ENCODE peak calls at places on chromosomes 6 and 20, in eight cellular contexts. One of them, this sample, is unnamed.

GRCh38 chr6:147709396-147710272 is 201.1 kb downstream of the SAMD5 start:
- DNase-seq in left lung: no peak
- DNase-seq in fibroblast of the aortic adventitia: no peak
- DNase-seq in nephron progenitor cell: no peak
- DNase-seq in heart right ventricle: no peak
- DNase-seq in Peyer's patch: no peak
- DNase-seq in AG04450: no peak
- DNase-seq in CD4-positive, alpha-beta T cell: no peak
- DNase-seq in this sample: no peak

GRCh38 chr6:88919032-88919431 is 44.4 kb downstream of the RNGTT start:
- DNase-seq in left lung: no peak
- DNase-seq in fibroblast of the aortic adventitia: peak
- DNase-seq in nephron progenitor cell: no peak
- DNase-seq in heart right ventricle: no peak
- DNase-seq in Peyer's patch: no peak
- DNase-seq in AG04450: no peak
- DNase-seq in CD4-positive, alpha-beta T cell: no peak
- DNase-seq in this sample: no peak

GRCh38 chr6:26362093-26362835 is 2.7 kb upstream of the BTN3A2 start:
- DNase-seq in left lung: no peak
- DNase-seq in fibroblast of the aortic adventitia: no peak
- DNase-seq in nephron progenitor cell: no peak
- DNase-seq in heart right ventricle: no peak
- DNase-seq in Peyer's patch: no peak
- DNase-seq in AG04450: no peak
- DNase-seq in CD4-positive, alpha-beta T cell: no peak
- DNase-seq in this sample: no peak

GRCh38 chr6:31898200-31899011 is 908 bp upstream of the EHMT2 start:
- DNase-seq in left lung: no peak
- DNase-seq in fibroblast of the aortic adventitia: peak
- DNase-seq in nephron progenitor cell: peak
- DNase-seq in heart right ventricle: no peak
- DNase-seq in Peyer's patch: no peak
- DNase-seq in AG04450: no peak
- DNase-seq in CD4-positive, alpha-beta T cell: no peak
- DNase-seq in this sample: no peak

GRCh38 chr20:38146628-38147027 is 18.4 kb downstream of the TGM2 start:
- DNase-seq in left lung: no peak
- DNase-seq in fibroblast of the aortic adventitia: no peak
- DNase-seq in nephron progenitor cell: no peak
- DNase-seq in heart right ventricle: no peak
- DNase-seq in Peyer's patch: no peak
- DNase-seq in AG04450: no peak
- DNase-seq in CD4-positive, alpha-beta T cell: no peak
- DNase-seq in this sample: no peak

GRCh38 chr6:30092852-30093543 is 17.4 kb upstream of the RNF39 start:
- DNase-seq in left lung: no peak
- DNase-seq in fibroblast of the aortic adventitia: no peak
- DNase-seq in nephron progenitor cell: no peak
- DNase-seq in heart right ventricle: no peak
- DNase-seq in Peyer's patch: no peak
- DNase-seq in AG04450: no peak
- DNase-seq in CD4-positive, alpha-beta T cell: no peak
- DNase-seq in this sample: no peak

GRCh38 chr6:18263561-18264337 is 581 bp downstream of the DEK start:
- DNase-seq in left lung: peak
- DNase-seq in fibroblast of the aortic adventitia: no peak
- DNase-seq in nephron progenitor cell: peak
- DNase-seq in heart right ventricle: peak
- DNase-seq in Peyer's patch: peak
- DNase-seq in AG04450: no peak
- DNase-seq in CD4-positive, alpha-beta T cell: no peak
- DNase-seq in this sample: no peak

GRCh38 chr6:160134779-160135547 is 13.3 kb downstream of the SLC22A1 start:
- DNase-seq in left lung: no peak
- DNase-seq in fibroblast of the aortic adventitia: no peak
- DNase-seq in nephron progenitor cell: no peak
- DNase-seq in heart right ventricle: no peak
- DNase-seq in Peyer's patch: no peak
- DNase-seq in AG04450: no peak
- DNase-seq in CD4-positive, alpha-beta T cell: no peak
- DNase-seq in this sample: no peak

GRCh38 chr20:38291961-38292360 is 12.0 kb upstream of the BPI start:
- DNase-seq in left lung: no peak
- DNase-seq in fibroblast of the aortic adventitia: no peak
- DNase-seq in nephron progenitor cell: no peak
- DNase-seq in heart right ventricle: no peak
- DNase-seq in Peyer's patch: no peak
- DNase-seq in AG04450: no peak
- DNase-seq in CD4-positive, alpha-beta T cell: no peak
- DNase-seq in this sample: no peak

GRCh38 chr20:46809961-46810360 is 84.7 kb upstream of the EYA2 start:
- DNase-seq in left lung: no peak
- DNase-seq in fibroblast of the aortic adventitia: no peak
- DNase-seq in nephron progenitor cell: no peak
- DNase-seq in heart right ventricle: no peak
- DNase-seq in Peyer's patch: no peak
- DNase-seq in AG04450: no peak
- DNase-seq in CD4-positive, alpha-beta T cell: no peak
- DNase-seq in this sample: no peak

GRCh38 chr20:13221673-13222318 is 722 bp downstream of the ISM1 start:
- DNase-seq in left lung: peak
- DNase-seq in fibroblast of the aortic adventitia: peak
- DNase-seq in nephron progenitor cell: peak
- DNase-seq in heart right ventricle: peak
- DNase-seq in Peyer's patch: peak
- DNase-seq in AG04450: no peak
- DNase-seq in CD4-positive, alpha-beta T cell: peak
- DNase-seq in this sample: peak

GRCh38 chr6:46199387-46199786 is 28.6 kb upstream of the ENPP5 start:
- DNase-seq in left lung: no peak
- DNase-seq in fibroblast of the aortic adventitia: peak
- DNase-seq in nephron progenitor cell: no peak
- DNase-seq in heart right ventricle: no peak
- DNase-seq in Peyer's patch: no peak
- DNase-seq in AG04450: no peak
- DNase-seq in CD4-positive, alpha-beta T cell: no peak
- DNase-seq in this sample: no peak

GRCh38 chr6:9628819-9629218 is 786.1 kb downstream of the TFAP2A start:
- DNase-seq in left lung: no peak
- DNase-seq in fibroblast of the aortic adventitia: no peak
- DNase-seq in nephron progenitor cell: no peak
- DNase-seq in heart right ventricle: no peak
- DNase-seq in Peyer's patch: no peak
- DNase-seq in AG04450: no peak
- DNase-seq in CD4-positive, alpha-beta T cell: no peak
- DNase-seq in this sample: no peak

GRCh38 chr20:10376271-10377075 is 57.5 kb downstream of the MKKS start:
- DNase-seq in left lung: no peak
- DNase-seq in fibroblast of the aortic adventitia: peak
- DNase-seq in nephron progenitor cell: no peak
- DNase-seq in heart right ventricle: no peak
- DNase-seq in Peyer's patch: no peak
- DNase-seq in AG04450: no peak
- DNase-seq in CD4-positive, alpha-beta T cell: no peak
- DNase-seq in this sample: no peak

GRCh38 chr6:113184736-113185135 is 672.4 kb upstream of the MARCKS start:
- DNase-seq in left lung: no peak
- DNase-seq in fibroblast of the aortic adventitia: peak
- DNase-seq in nephron progenitor cell: no peak
- DNase-seq in heart right ventricle: peak
- DNase-seq in Peyer's patch: no peak
- DNase-seq in AG04450: no peak
- DNase-seq in CD4-positive, alpha-beta T cell: no peak
- DNase-seq in this sample: no peak

GRCh38 chr6:66930559-66931290 is 1223.7 kb upstream of the EYS start:
- DNase-seq in left lung: no peak
- DNase-seq in fibroblast of the aortic adventitia: peak
- DNase-seq in nephron progenitor cell: no peak
- DNase-seq in heart right ventricle: no peak
- DNase-seq in Peyer's patch: no peak
- DNase-seq in AG04450: peak
- DNase-seq in CD4-positive, alpha-beta T cell: no peak
- DNase-seq in this sample: no peak

GRCh38 chr6:149216459-149216858 is 101.1 kb upstream of the TAB2 start:
- DNase-seq in left lung: no peak
- DNase-seq in fibroblast of the aortic adventitia: no peak
- DNase-seq in nephron progenitor cell: no peak
- DNase-seq in heart right ventricle: no peak
- DNase-seq in Peyer's patch: no peak
- DNase-seq in AG04450: no peak
- DNase-seq in CD4-positive, alpha-beta T cell: no peak
- DNase-seq in this sample: no peak

GRCh38 chr20:44392088-44392775 is 36.7 kb downstream of the HNF4A start:
- DNase-seq in left lung: no peak
- DNase-seq in fibroblast of the aortic adventitia: no peak
- DNase-seq in nephron progenitor cell: no peak
- DNase-seq in heart right ventricle: no peak
- DNase-seq in Peyer's patch: no peak
- DNase-seq in AG04450: no peak
- DNase-seq in CD4-positive, alpha-beta T cell: no peak
- DNase-seq in this sample: no peak

GRCh38 chr6:11083956-11084355 is 9.7 kb upstream of the SMIM13 start:
- DNase-seq in left lung: no peak
- DNase-seq in fibroblast of the aortic adventitia: no peak
- DNase-seq in nephron progenitor cell: no peak
- DNase-seq in heart right ventricle: no peak
- DNase-seq in Peyer's patch: no peak
- DNase-seq in AG04450: no peak
- DNase-seq in CD4-positive, alpha-beta T cell: no peak
- DNase-seq in this sample: no peak

GRCh38 chr6:16674666-16675392 is 86.4 kb downstream of the ATXN1 start:
- DNase-seq in left lung: no peak
- DNase-seq in fibroblast of the aortic adventitia: peak
- DNase-seq in nephron progenitor cell: no peak
- DNase-seq in heart right ventricle: no peak
- DNase-seq in Peyer's patch: no peak
- DNase-seq in AG04450: no peak
- DNase-seq in CD4-positive, alpha-beta T cell: no peak
- DNase-seq in this sample: no peak

GRCh38 chr6:16334671-16335070 is 96.3 kb downstream of the GMPR start:
- DNase-seq in left lung: peak
- DNase-seq in fibroblast of the aortic adventitia: peak
- DNase-seq in nephron progenitor cell: no peak
- DNase-seq in heart right ventricle: no peak
- DNase-seq in Peyer's patch: no peak
- DNase-seq in AG04450: peak
- DNase-seq in CD4-positive, alpha-beta T cell: no peak
- DNase-seq in this sample: no peak

DNA sequence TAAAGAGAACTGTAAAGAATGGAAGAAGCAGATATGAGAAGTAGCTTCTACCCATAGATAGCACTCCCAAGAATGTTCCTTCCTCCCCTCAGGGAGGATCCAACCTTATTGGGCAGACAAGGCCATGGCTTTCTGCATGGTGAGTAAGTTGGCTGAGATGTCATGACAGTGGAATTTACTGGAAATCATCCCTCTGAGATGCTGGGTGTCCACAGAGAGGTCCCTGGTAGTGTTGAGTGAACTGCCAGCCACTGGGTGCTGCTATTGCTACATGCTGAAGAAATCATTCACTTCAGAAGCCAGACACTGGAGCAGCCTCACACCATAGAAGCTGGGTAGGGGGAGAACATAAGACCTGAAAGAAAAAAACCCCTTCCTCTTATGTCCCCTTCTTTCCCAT is 46.4 kb upstream of the FERMT1 start:
- DNase-seq in left lung: no peak
- DNase-seq in fibroblast of the aortic adventitia: peak
- DNase-seq in nephron progenitor cell: no peak
- DNase-seq in heart right ventricle: no peak
- DNase-seq in Peyer's patch: no peak
- DNase-seq in AG04450: no peak
- DNase-seq in CD4-positive, alpha-beta T cell: no peak
- DNase-seq in this sample: no peak
- TF ChIP-seq CTCF in left lung: no peak
- TF ChIP-seq CTCF in fibroblast of the aortic adventitia: no peak
- TF ChIP-seq CTCF in nephron progenitor cell: no peak
- TF ChIP-seq CTCF in heart right ventricle: no peak
- TF ChIP-seq CTCF in Peyer's patch: no peak
- TF ChIP-seq CTCF in AG04450: no peak
- TF ChIP-seq CTCF in CD4-positive, alpha-beta T cell: no peak
- TF ChIP-seq CTCF in this sample: no peak

GRCh38 chr6:42898891-42899361 is 16.9 kb upstream of the PTCRA start:
- DNase-seq in left lung: peak
- DNase-seq in fibroblast of the aortic adventitia: peak
- DNase-seq in nephron progenitor cell: peak
- DNase-seq in heart right ventricle: no peak
- DNase-seq in Peyer's patch: no peak
- DNase-seq in AG04450: no peak
- DNase-seq in CD4-positive, alpha-beta T cell: peak
- DNase-seq in this sample: no peak
- TF ChIP-seq CTCF in left lung: peak
- TF ChIP-seq CTCF in fibroblast of the aortic adventitia: peak
- TF ChIP-seq CTCF in nephron progenitor cell: peak
- TF ChIP-seq CTCF in heart right ventricle: peak
- TF ChIP-seq CTCF in Peyer's patch: peak
- TF ChIP-seq CTCF in AG04450: peak
- TF ChIP-seq CTCF in CD4-positive, alpha-beta T cell: peak
- TF ChIP-seq CTCF in this sample: peak

DNA sequence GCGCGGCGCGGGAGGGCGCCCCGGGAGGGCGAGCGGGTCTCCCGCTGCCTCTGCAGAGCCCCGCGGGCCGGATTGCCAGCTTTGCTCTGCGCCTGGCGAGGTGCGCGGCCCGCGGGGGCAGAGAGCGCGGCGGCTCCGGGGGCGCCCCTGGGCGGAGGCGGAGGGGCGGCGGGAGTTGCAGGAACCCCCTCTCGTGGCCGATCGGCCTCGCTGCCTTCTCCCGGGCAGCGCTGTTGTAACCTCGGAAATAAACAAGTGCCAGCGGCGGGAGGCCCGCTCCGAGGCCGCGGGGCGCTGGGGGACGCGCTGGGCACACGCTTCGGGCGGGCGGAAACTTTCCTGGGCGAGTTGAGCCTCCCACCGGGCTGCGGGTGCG is 1.2 kb downstream of the CDH4 start:
- DNase-seq in left lung: no peak
- DNase-seq in fibroblast of the aortic adventitia: no peak
- DNase-seq in nephron progenitor cell: peak
- DNase-seq in heart right ventricle: no peak
- DNase-seq in Peyer's patch: no peak
- DNase-seq in AG04450: no peak
- DNase-seq in CD4-positive, alpha-beta T cell: no peak
- DNase-seq in this sample: no peak
- TF ChIP-seq CTCF in left lung: no peak
- TF ChIP-seq CTCF in fibroblast of the aortic adventitia: peak
- TF ChIP-seq CTCF in nephron progenitor cell: no peak
- TF ChIP-seq CTCF in heart right ventricle: no peak
- TF ChIP-seq CTCF in Peyer's patch: no peak
- TF ChIP-seq CTCF in AG04450: peak
- TF ChIP-seq CTCF in CD4-positive, alpha-beta T cell: no peak
- TF ChIP-seq CTCF in this sample: peak

DNA sequence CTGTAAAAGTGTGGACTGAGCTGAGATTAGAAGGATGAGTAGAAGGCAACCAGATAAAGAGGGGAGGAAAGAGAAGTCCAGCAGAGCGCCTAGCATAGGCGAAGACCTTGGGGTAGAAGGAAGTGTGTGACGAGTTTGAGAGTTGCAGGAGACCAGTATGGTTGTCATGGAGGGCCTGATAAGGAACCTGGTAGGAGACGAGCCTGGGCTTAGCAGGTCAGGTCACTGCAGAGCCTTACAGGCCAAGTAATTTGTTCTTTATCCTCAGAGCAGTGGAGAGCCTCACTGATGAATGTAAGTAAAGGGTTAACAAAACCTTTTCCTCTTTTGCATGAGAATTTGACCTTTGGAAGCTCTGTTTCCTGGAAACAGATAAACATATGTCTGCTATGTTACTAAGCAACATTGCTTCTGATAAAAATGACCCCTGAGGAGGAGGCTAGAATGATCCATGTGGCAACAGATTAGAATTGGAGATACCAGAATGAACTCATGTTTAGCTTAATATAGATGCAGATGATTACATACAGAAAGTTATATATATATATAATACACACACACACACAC is 2.9 kb upstream of the TMEM74B start:
- DNase-seq in left lung: no peak
- DNase-seq in fibroblast of the aortic adventitia: no peak
- DNase-seq in nephron progenitor cell: no peak
- DNase-seq in heart right ventricle: no peak
- DNase-seq in Peyer's patch: no peak
- DNase-seq in AG04450: no peak
- DNase-seq in CD4-positive, alpha-beta T cell: no peak
- DNase-seq in this sample: no peak
- TF ChIP-seq CTCF in left lung: no peak
- TF ChIP-seq CTCF in fibroblast of the aortic adventitia: no peak
- TF ChIP-seq CTCF in nephron progenitor cell: no peak
- TF ChIP-seq CTCF in heart right ventricle: no peak
- TF ChIP-seq CTCF in Peyer's patch: no peak
- TF ChIP-seq CTCF in AG04450: no peak
- TF ChIP-seq CTCF in CD4-positive, alpha-beta T cell: no peak
- TF ChIP-seq CTCF in this sample: no peak